ENCODE peak calls at places on chromosomes 4 and X, in six cellular contexts. One of them, this sample, is unnamed.

GRCh38 chrX:15059488-15059887 is 186.3 kb downstream of the MOSPD2 start:
- DNase-seq in HepG2: no peak
- DNase-seq in GM23248: peak; percentile 14
- DNase-seq in colonic mucosa: no peak
- DNase-seq in IMR-90: no peak
- DNase-seq in fibroblast of lung: no peak
- DNase-seq in this sample: no peak

GRCh38 chr4:3706565-3707422 is 59.4 kb upstream of the ADRA2C start:
- DNase-seq in IMR-90: no peak
- DNase-seq in colonic mucosa: no peak
- DNase-seq in fibroblast of lung: no peak
- DNase-seq in HepG2: no peak
- DNase-seq in GM23248: no peak
- DNase-seq in this sample: no peak

GRCh38 chrX:144732588-144732987 is 514.7 kb upstream of the SPANXN1 start:
- DNase-seq in colonic mucosa: no peak
- DNase-seq in IMR-90: no peak
- DNase-seq in fibroblast of lung: no peak
- DNase-seq in GM23248: no peak
- DNase-seq in HepG2: no peak
- DNase-seq in this sample: no peak

GRCh38 chr4:81786063-81786763 is 314.5 kb upstream of the RASGEF1B start:
- DNase-seq in IMR-90: no peak
- DNase-seq in HepG2: no peak
- DNase-seq in GM23248: no peak
- DNase-seq in colonic mucosa: peak; percentile 42
- DNase-seq in fibroblast of lung: peak; percentile 30
- DNase-seq in this sample: no peak

GRCh38 chrX:153539171-153539978 is 21.9 kb downstream of the ATP2B3 start:
- DNase-seq in GM23248: peak; percentile 75
- DNase-seq in IMR-90: peak; percentile 44
- DNase-seq in colonic mucosa: peak; percentile 68
- DNase-seq in fibroblast of lung: peak; percentile 44
- DNase-seq in HepG2: peak; percentile 23
- DNase-seq in this sample: peak; percentile 87

GRCh38 chr4:54498661-54499111 is 159.1 kb upstream of the KIT start:
- DNase-seq in IMR-90: peak; percentile 31
- DNase-seq in HepG2: no peak
- DNase-seq in GM23248: peak; percentile 85
- DNase-seq in colonic mucosa: no peak
- DNase-seq in fibroblast of lung: peak; percentile 9
- DNase-seq in this sample: no peak

GRCh38 chrX:7219153-7219705 is 71.3 kb upstream of the PUDP start:
- DNase-seq in HepG2: peak; percentile 1
- DNase-seq in colonic mucosa: no peak
- DNase-seq in fibroblast of lung: peak; percentile 5
- DNase-seq in IMR-90: no peak
- DNase-seq in GM23248: no peak
- DNase-seq in this sample: no peak

GRCh38 chr4:189660737-189661330 is 279.8 kb upstream of the FRG1 start:
- DNase-seq in HepG2: no peak
- DNase-seq in IMR-90: no peak
- DNase-seq in GM23248: no peak
- DNase-seq in colonic mucosa: no peak
- DNase-seq in fibroblast of lung: no peak
- DNase-seq in this sample: no peak

GRCh38 chr4:73764513-73764912 is 24.1 kb downstream of the CXCL8 start:
- DNase-seq in HepG2: no peak
- DNase-seq in GM23248: peak; percentile 16
- DNase-seq in fibroblast of lung: peak; percentile 37
- DNase-seq in colonic mucosa: no peak
- DNase-seq in IMR-90: peak; percentile 67
- DNase-seq in this sample: no peak

GRCh38 chrX:103293118-103293517 is 16.6 kb upstream of the TCEAL5 start:
- DNase-seq in GM23248: no peak
- DNase-seq in fibroblast of lung: no peak
- DNase-seq in colonic mucosa: no peak
- DNase-seq in IMR-90: no peak
- DNase-seq in HepG2: no peak
- DNase-seq in this sample: no peak

GRCh38 chr4:100009490-100009889 is 59.4 kb upstream of the H2AZ1 start:
- DNase-seq in IMR-90: no peak
- DNase-seq in GM23248: no peak
- DNase-seq in fibroblast of lung: no peak
- DNase-seq in colonic mucosa: no peak
- DNase-seq in HepG2: no peak
- DNase-seq in this sample: no peak
- H3K9ac ChIP-seq in IMR-90: no peak overlapping the region
- H3K9ac ChIP-seq in GM23248: no peak overlapping the region
- H3K9ac ChIP-seq in fibroblast of lung: no peak overlapping the region
- H3K9ac ChIP-seq in colonic mucosa: no peak overlapping the region
- H3K9ac ChIP-seq in HepG2: no peak overlapping the region
- H3K9ac ChIP-seq in this sample: no peak overlapping the region

DNA sequence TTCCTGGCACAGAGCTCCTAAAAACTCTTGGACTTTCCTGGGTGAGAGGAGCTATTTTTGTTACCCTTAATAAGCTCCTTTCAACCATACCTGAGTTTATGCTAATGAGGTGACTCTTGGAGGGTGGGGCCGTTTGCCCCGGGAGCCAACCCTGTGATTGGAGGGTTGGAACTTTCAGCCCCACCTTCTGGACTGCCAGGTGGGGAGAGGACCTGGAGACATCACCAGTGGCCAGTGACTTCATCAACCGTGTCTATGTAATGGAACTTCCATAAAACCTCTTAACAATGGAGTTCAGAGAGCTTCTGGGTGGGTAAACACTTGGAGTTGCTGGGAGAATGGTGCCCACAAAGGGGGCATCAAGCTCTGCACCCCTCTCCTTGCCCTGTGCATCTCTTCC is 17.9 kb upstream of the ENPP6 start:
- DNase-seq in HepG2: no peak
- DNase-seq in GM23248: no peak
- DNase-seq in IMR-90: no peak
- DNase-seq in fibroblast of lung: no peak
- DNase-seq in colonic mucosa: no peak
- DNase-seq in this sample: no peak
- H3K9ac ChIP-seq in HepG2: no peak overlapping the region
- H3K9ac ChIP-seq in GM23248: no peak overlapping the region
- H3K9ac ChIP-seq in IMR-90: no peak overlapping the region
- H3K9ac ChIP-seq in fibroblast of lung: no peak overlapping the region
- H3K9ac ChIP-seq in colonic mucosa: no peak overlapping the region
- H3K9ac ChIP-seq in this sample: no peak overlapping the region

GRCh38 chrX:47321978-47322377 is 48.4 kb upstream of the ZNF157 start:
- DNase-seq in colonic mucosa: no peak
- DNase-seq in fibroblast of lung: no peak
- DNase-seq in IMR-90: no peak
- DNase-seq in HepG2: no peak
- DNase-seq in GM23248: no peak
- DNase-seq in this sample: no peak
- H3K9ac ChIP-seq in colonic mucosa: no peak overlapping the region
- H3K9ac ChIP-seq in fibroblast of lung: no peak overlapping the region
- H3K9ac ChIP-seq in IMR-90: no peak overlapping the region
- H3K9ac ChIP-seq in HepG2: no peak overlapping the region
- H3K9ac ChIP-seq in GM23248: no peak overlapping the region
- H3K9ac ChIP-seq in this sample: no peak overlapping the region

GRCh38 chr4:75512336-75513211 is 1.6 kb downstream of the RCHY1 start:
- DNase-seq in colonic mucosa: no peak
- DNase-seq in fibroblast of lung: peak; percentile 41
- DNase-seq in HepG2: peak; percentile 24
- DNase-seq in GM23248: peak; percentile 63
- DNase-seq in IMR-90: peak; percentile 54
- DNase-seq in this sample: no peak
- H3K9ac ChIP-seq in colonic mucosa: no peak overlapping the region
- H3K9ac ChIP-seq in fibroblast of lung: no peak overlapping the region
- H3K9ac ChIP-seq in HepG2: peak overlapping the region; percentile 88
- H3K9ac ChIP-seq in GM23248: peak overlapping the region; percentile 90
- H3K9ac ChIP-seq in IMR-90: no peak overlapping the region
- H3K9ac ChIP-seq in this sample: no peak overlapping the region

DNA sequence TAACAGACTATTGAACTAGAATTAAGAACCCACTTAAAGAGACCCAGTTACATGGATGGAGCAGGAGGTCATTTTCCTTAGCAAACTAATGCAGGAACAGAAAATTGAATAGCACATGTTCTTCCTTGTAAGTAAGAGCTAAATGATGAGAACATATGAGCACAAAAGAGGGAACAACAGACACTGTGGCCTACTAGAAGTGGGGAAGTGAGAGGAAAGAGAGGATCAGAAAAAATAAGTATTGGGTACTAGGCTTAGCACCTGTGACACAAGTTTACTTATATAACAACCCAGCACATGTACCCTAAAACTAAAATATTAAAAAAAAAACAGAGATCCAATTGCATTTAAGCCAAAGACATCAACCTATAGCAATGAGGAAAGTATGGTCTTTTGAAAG is 26.2 kb downstream of the ARAP2 start:
- DNase-seq in HepG2: no peak
- DNase-seq in IMR-90: no peak
- DNase-seq in fibroblast of lung: no peak
- DNase-seq in GM23248: no peak
- DNase-seq in colonic mucosa: no peak
- DNase-seq in this sample: no peak
- H3K9ac ChIP-seq in HepG2: no peak overlapping the region
- H3K9ac ChIP-seq in IMR-90: no peak overlapping the region
- H3K9ac ChIP-seq in fibroblast of lung: no peak overlapping the region
- H3K9ac ChIP-seq in GM23248: no peak overlapping the region
- H3K9ac ChIP-seq in colonic mucosa: no peak overlapping the region
- H3K9ac ChIP-seq in this sample: no peak overlapping the region

GRCh38 chrX:56031409-56031808 is 200.7 kb upstream of the KLF8 start:
- DNase-seq in IMR-90: no peak
- DNase-seq in colonic mucosa: no peak
- DNase-seq in fibroblast of lung: no peak
- DNase-seq in HepG2: no peak
- DNase-seq in GM23248: no peak
- DNase-seq in this sample: no peak

GRCh38 chrX:56029691-56030090 is 202.5 kb upstream of the KLF8 start:
- DNase-seq in fibroblast of lung: no peak
- DNase-seq in IMR-90: no peak
- DNase-seq in GM23248: no peak
- DNase-seq in colonic mucosa: no peak
- DNase-seq in HepG2: no peak
- DNase-seq in this sample: no peak

GRCh38 chrX:56025872-56026571 is 206.1 kb upstream of the KLF8 start:
- DNase-seq in GM23248: no peak
- DNase-seq in colonic mucosa: no peak
- DNase-seq in IMR-90: no peak
- DNase-seq in fibroblast of lung: no peak
- DNase-seq in HepG2: no peak
- DNase-seq in this sample: no peak

GRCh38 chrX:56026816-56027215 is 205.3 kb upstream of the KLF8 start:
- DNase-seq in HepG2: no peak
- DNase-seq in IMR-90: no peak
- DNase-seq in colonic mucosa: no peak
- DNase-seq in fibroblast of lung: no peak
- DNase-seq in GM23248: no peak
- DNase-seq in this sample: no peak

DNA sequence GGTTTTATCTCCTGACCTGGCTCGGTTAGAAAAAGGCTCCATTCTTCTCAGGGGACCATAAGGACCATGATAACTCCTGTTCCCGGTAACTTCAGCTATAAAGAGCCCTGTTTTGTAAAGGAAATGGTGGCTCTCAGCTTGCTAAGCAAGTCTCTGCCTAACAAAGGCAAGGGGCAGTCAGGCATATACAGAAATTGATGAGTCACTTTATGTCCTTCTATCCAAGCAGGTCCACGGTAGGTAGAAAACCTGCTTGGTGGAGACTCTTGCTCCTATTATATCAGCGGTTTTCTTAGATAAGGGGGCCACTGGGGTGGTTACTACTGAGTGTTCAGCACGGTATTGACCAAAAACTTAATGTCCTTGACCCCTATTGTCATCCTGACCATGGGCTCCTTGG is 203.0 kb upstream of the KLF8 start:
- DNase-seq in GM23248: no peak
- DNase-seq in IMR-90: no peak
- DNase-seq in colonic mucosa: no peak
- DNase-seq in fibroblast of lung: no peak
- DNase-seq in HepG2: no peak
- DNase-seq in this sample: no peak
- H3K9ac ChIP-seq in GM23248: no peak overlapping the region
- H3K9ac ChIP-seq in IMR-90: no peak overlapping the region
- H3K9ac ChIP-seq in colonic mucosa: no peak overlapping the region
- H3K9ac ChIP-seq in fibroblast of lung: no peak overlapping the region
- H3K9ac ChIP-seq in HepG2: no peak overlapping the region
- H3K9ac ChIP-seq in this sample: no peak overlapping the region

GRCh38 chr4:121822047-121822446 is 1.6 kb downstream of the CCNA2 start:
- DNase-seq in GM23248: no peak
- DNase-seq in HepG2: no peak
- DNase-seq in fibroblast of lung: no peak
- DNase-seq in colonic mucosa: no peak
- DNase-seq in IMR-90: no peak
- DNase-seq in this sample: no peak
- H3K9ac ChIP-seq in GM23248: peak overlapping the region; percentile 81
- H3K9ac ChIP-seq in HepG2: peak overlapping the region; percentile 80
- H3K9ac ChIP-seq in fibroblast of lung: no peak overlapping the region
- H3K9ac ChIP-seq in colonic mucosa: no peak overlapping the region
- H3K9ac ChIP-seq in IMR-90: peak overlapping the region; percentile 84
- H3K9ac ChIP-seq in this sample: no peak overlapping the region

DNA sequence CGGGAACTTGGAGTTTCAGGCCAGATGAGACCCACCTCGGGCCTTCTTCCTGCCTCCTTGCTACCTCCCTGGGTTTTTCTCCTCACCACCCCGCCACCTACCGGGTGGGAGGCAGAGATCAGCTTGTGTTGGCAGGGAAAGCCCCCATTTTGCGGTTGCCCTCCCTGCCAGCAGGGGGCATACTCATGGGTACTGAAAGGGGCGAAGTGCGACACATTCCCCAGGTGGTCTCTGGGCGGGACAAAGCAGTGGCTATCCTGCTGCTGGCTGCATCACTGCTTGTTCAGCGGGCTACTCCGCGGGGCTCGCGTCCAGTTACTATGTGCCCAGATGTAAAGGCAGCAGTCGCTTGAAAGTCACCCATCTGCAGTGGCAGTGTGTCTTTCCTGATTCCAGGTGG is 330.3 kb downstream of the PDHA2 start:
- DNase-seq in IMR-90: no peak
- DNase-seq in GM23248: no peak
- DNase-seq in HepG2: no peak
- DNase-seq in colonic mucosa: no peak
- DNase-seq in fibroblast of lung: no peak
- DNase-seq in this sample: peak; percentile 32
- H3K9ac ChIP-seq in IMR-90: no peak overlapping the region
- H3K9ac ChIP-seq in GM23248: no peak overlapping the region
- H3K9ac ChIP-seq in HepG2: no peak overlapping the region
- H3K9ac ChIP-seq in colonic mucosa: no peak overlapping the region
- H3K9ac ChIP-seq in fibroblast of lung: no peak overlapping the region
- H3K9ac ChIP-seq in this sample: no peak overlapping the region